ENCODE peak calls at places on chromosomes 7 and 10, in nine cellular contexts. O is pancreas, X is adrenal gland, D is endothelial cell of umbilical vein, P is endodermal cell, J is astrocyte, Z is upper lobe of right lung, E is kidney, Y is stomach. G is an unnamed sample. For H3K36me3, the result is how much of the 10 kb centered on the place peaks cover.

GRCh38 chr10:52004342-52004949 is 305.1 kb upstream of the CSTF2T start:
- DNase-seq in O (no peak), X (no peak), D (peak), P (no peak), J (peak), Z (no peak), E (no peak), Y (no peak), G (peak)

GRCh38 chr7:71604818-71605414 is 473.0 kb downstream of the GALNT17 start:
- DNase-seq in O (no peak), X (no peak), D (no peak), P (no peak), J (no peak), Z (no peak), E (no peak), Y (no peak), G (no peak)

GRCh38 chr7:157474685-157475084 is 137.9 kb downstream of the DNAJB6 start:
- DNase-seq in O (no peak), X (no peak), D (no peak), P (peak), J (no peak), Z (peak), E (no peak), Y (peak), G (no peak)

GRCh38 chr10:94131885-94132284 is 138.2 kb downstream of the PLCE1 start:
- DNase-seq in O (no peak), X (no peak), D (no peak), P (no peak), J (peak), Z (no peak), E (no peak), Y (no peak), G (no peak)

GRCh38 chr7:34657632-34658268 is at the start of gene NPSR1:
- DNase-seq in O (no peak), X (no peak), D (no peak), P (no peak), J (no peak), Z (no peak), E (no peak), Y (no peak), G (no peak)

GRCh38 chr10:81095238-81095637 is 557.5 kb downstream of the SH2D4B start:
- DNase-seq in O (no peak), X (no peak), D (no peak), P (no peak), J (no peak), Z (no peak), E (no peak), Y (no peak), G (no peak)

GRCh38 chr7:135930565-135931423 is 46.4 kb downstream of the MTPN start:
- DNase-seq in O (no peak), X (no peak), D (no peak), P (peak), J (peak), Z (no peak), E (no peak), Y (no peak), G (peak)

GRCh38 chr7:4072161-4072925 is 609.8 kb upstream of the FOXK1 start:
- DNase-seq in O (no peak), X (no peak), D (no peak), P (peak), J (no peak), Z (no peak), E (no peak), Y (peak), G (no peak)

GRCh38 chr10:93126484-93127052 is 52.9 kb downstream of the CYP26A1 start:
- DNase-seq in O (no peak), X (no peak), D (no peak), P (peak), J (no peak), Z (no peak), E (no peak), Y (no peak), G (no peak)

GRCh38 chr10:62083868-62084267 is 182.4 kb downstream of the ARID5B start:
- DNase-seq in O (no peak), X (peak), D (peak), P (no peak), J (peak), Z (no peak), E (no peak), Y (peak), G (peak)

GRCh38 chr10:20415684-20416083 is 481.4 kb downstream of the NEBL start:
- DNase-seq in O (no peak), X (peak), D (no peak), P (no peak), J (peak), Z (no peak), E (no peak), Y (no peak), G (no peak)

GRCh38 chr7:45978010-45978681 is 57.1 kb upstream of the IGFBP3 start:
- DNase-seq in O (peak), X (peak), D (peak), P (peak), J (peak), Z (no peak), E (no peak), Y (peak), G (peak)

GRCh38 chr7:21617916-21618390 is 75.1 kb downstream of the DNAH11 start:
- DNase-seq in O (peak), X (peak), D (peak), P (no peak), J (peak), Z (no peak), E (no peak), Y (no peak), G (peak)

GRCh38 chr10:5948999-5949759 is 28.2 kb downstream of the IL15RA start:
- DNase-seq in O (peak), X (peak), D (peak), P (peak), J (peak), Z (peak), E (peak), Y (peak), G (peak)

GRCh38 chr7:115087437-115087836 is 165.5 kb downstream of the MDFIC start:
- DNase-seq in O (peak), X (peak), D (peak), P (no peak), J (peak), Z (no peak), E (no peak), Y (no peak), G (peak)

GRCh38 chr7:37342665-37343471 is 105.8 kb downstream of the ELMO1 start:
- DNase-seq in O (no peak), X (no peak), D (peak), P (no peak), J (no peak), Z (peak), E (no peak), Y (peak), G (no peak)

GRCh38 chr10:24360286-24361127 is 151.6 kb downstream of the KIAA1217 start:
- DNase-seq in O (peak), X (peak), D (peak), P (peak), J (peak), Z (no peak), E (no peak), Y (peak), G (peak)

GRCh38 chr7:121624922-121625321 is 228.8 kb upstream of the FAM3C start:
- DNase-seq in O (peak), X (no peak), D (no peak), P (no peak), J (peak), Z (no peak), E (no peak), Y (no peak), G (peak)

GRCh38 chr7:30920021-30920583 is 8.4 kb downstream of the AQP1 start:
- DNase-seq in O (peak), X (no peak), D (no peak), P (peak), J (peak), Z (peak), E (peak), Y (no peak), G (no peak)

GRCh38 chr7:79933144-79933543 is 201.5 kb upstream of the GNAI1 start:
- DNase-seq in O (no peak), X (no peak), D (no peak), P (no peak), J (peak), Z (no peak), E (no peak), Y (no peak), G (peak)

GRCh38 chr7:79964463-79964862 is 170.2 kb upstream of the GNAI1 start:
- DNase-seq in O (no peak), X (no peak), D (no peak), P (no peak), J (no peak), Z (no peak), E (no peak), Y (no peak), G (no peak)

GRCh38 chr10:17669185-17669872 is 25.4 kb downstream of the STAM start:
- DNase-seq in O (no peak), X (no peak), D (no peak), P (no peak), J (no peak), Z (no peak), E (no peak), Y (no peak), G (no peak)

GRCh38 chr10:101050206-101051069 is 11.4 kb upstream of the KAZALD1 start:
- DNase-seq in O (peak), X (peak), D (peak), P (peak), J (no peak), Z (peak), E (peak), Y (peak), G (peak)

GRCh38 chr10:109022417-109023049 is 900.8 kb downstream of the XPNPEP1 start:
- DNase-seq in O (no peak), X (no peak), D (no peak), P (no peak), J (no peak), Z (no peak), E (no peak), Y (no peak), G (no peak)

GRCh38 chr7:46583606-46584005 is 662.5 kb upstream of the IGFBP3 start:
- DNase-seq in O (no peak), X (no peak), D (no peak), P (no peak), J (peak), Z (no peak), E (no peak), Y (no peak), G (no peak)

GRCh38 chr7:48424731-48425130 is 253.5 kb downstream of the ABCA13 start:
- DNase-seq in O (no peak), X (no peak), D (no peak), P (peak), J (no peak), Z (no peak), E (no peak), Y (no peak), G (peak)

GRCh38 chr7:44103941-44104879 is at the start of gene AEBP1:
- DNase-seq in O (no peak), X (no peak), D (peak), P (peak), J (peak), Z (peak), E (peak), Y (no peak), G (no peak)

GRCh38 chr10:131166486-131166885 is 145.0 kb downstream of the TCERG1L start:
- DNase-seq in O (no peak), X (no peak), D (no peak), P (peak), J (no peak), Z (peak), E (no peak), Y (no peak), G (no peak)

GRCh38 chr7:35906191-35906908 is 105.5 kb downstream of the SEPTIN7 start:
- DNase-seq in O (peak), X (peak), D (peak), P (peak), J (peak), Z (no peak), E (no peak), Y (peak), G (peak)

GRCh38 chr7:33334349-33334748 is 205.0 kb downstream of the BBS9 start:
- DNase-seq in O (no peak), X (no peak), D (peak), P (peak), J (peak), Z (no peak), E (no peak), Y (no peak), G (peak)

GRCh38 chr10:73968101-73968515 is 29.8 kb upstream of the VCL start:
- DNase-seq in O (no peak), X (no peak), D (peak), P (peak), J (peak), Z (no peak), E (no peak), Y (no peak), G (no peak)

DNA sequence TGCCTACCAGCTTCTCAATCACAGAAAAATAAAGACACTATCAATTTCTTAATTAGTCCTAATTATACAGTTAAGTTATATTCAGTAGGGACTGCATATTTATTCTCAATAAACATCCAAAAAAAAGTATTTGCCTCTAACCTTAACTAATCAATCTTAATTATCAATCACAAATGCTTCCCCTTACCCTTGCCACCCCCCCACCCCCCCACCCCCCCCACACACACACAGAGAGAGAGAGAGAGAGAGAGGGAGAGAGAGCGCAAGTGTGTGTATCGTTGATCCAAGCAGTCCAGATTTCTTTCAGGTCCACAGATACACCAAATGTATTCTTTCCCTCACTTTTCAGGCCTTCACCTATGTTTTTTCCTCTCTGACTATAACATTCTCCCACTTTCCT is 12.9 kb downstream of the ZNF800 start:
- DNase-seq in O (no peak), X (no peak), D (no peak), P (no peak), J (no peak), Z (no peak), E (no peak), Y (no peak), G (no peak)
- H3K4me3 ChIP-seq in O (no peak), X (no peak), D (no peak), P (no peak), J (no peak), Z (no peak), E (no peak), Y (no peak), G (no peak)

GRCh38 chr10:29748109-29748650 is 113.4 kb upstream of the SVIL start:
- DNase-seq in O (no peak), X (no peak), D (no peak), P (no peak), J (peak), Z (no peak), E (no peak), Y (no peak), G (no peak)
- H3K27ac ChIP-seq in O (no peak), X (no peak), D (no peak), P (no peak), J (no peak), Z (no peak), E (no peak), Y (no peak), G (no peak)

GRCh38 chr7:74097937-74098614 is 14.5 kb downstream of the LIMK1 start:
- DNase-seq in O (no peak), X (peak), D (peak), P (no peak), J (peak), Z (no peak), E (no peak), Y (peak), G (peak)
- H3K36me3 ChIP-seq in O (under half), X (under half), D (under half), P (under half), J (under half), Z (under half), E (under half), Y (half or more), G (under half)

GRCh38 chr10:88934900-88935672 is 17.5 kb downstream of the ACTA2 start:
- DNase-seq in O (peak), X (peak), D (peak), P (peak), J (peak), Z (peak), E (peak), Y (peak), G (peak)
- H3K4me3 ChIP-seq in O (no peak), X (no peak), D (no peak), P (no peak), J (no peak), Z (no peak), E (peak), Y (peak), G (no peak)

GRCh38 chr10:13067431-13067830 is 32.5 kb upstream of the OPTN start:
- DNase-seq in O (no peak), X (no peak), D (no peak), P (peak), J (no peak), Z (no peak), E (no peak), Y (no peak), G (no peak)
- H3K27ac ChIP-seq in O (no peak), X (no peak), D (no peak), P (no peak), J (no peak), Z (no peak), E (no peak), Y (no peak), G (no peak)

DNA sequence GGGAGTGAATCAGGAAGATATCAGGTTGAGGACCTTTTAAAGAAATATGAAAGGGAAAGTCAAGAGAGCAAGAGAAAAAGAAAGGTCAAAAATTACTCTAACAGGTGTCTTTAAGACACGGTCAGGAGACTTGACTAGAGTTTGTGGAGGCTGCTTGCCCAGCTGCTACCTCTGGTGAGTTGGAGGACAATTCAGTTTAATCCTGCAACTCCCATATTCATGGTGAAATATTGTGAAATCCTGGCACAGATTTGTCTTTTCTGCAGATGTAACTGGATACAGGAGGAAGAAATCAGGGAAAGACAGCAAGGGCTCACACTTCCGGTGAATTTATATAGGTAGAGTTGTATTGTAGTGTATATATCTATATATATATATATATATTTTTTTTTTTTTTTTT is 93.5 kb downstream of the AKAP9 start:
- DNase-seq in O (no peak), X (no peak), D (no peak), P (no peak), J (no peak), Z (no peak), E (no peak), Y (no peak), G (no peak)
- H3K36me3 ChIP-seq in O (under half), X (under half), D (under half), P (half or more), J (under half), Z (under half), E (under half), Y (half or more), G (under half)

GRCh38 chr10:3766046-3766761 is 18.8 kb downstream of the KLF6 start:
- DNase-seq in O (no peak), X (no peak), D (no peak), P (peak), J (no peak), Z (no peak), E (no peak), Y (no peak), G (no peak)
- H3K4me3 ChIP-seq in O (no peak), X (no peak), D (no peak), P (no peak), J (no peak), Z (no peak), E (no peak), Y (no peak), G (no peak)

GRCh38 chr10:126188679-126189200 is 199.5 kb downstream of the ADAM12 start:
- DNase-seq in O (no peak), X (no peak), D (no peak), P (no peak), J (no peak), Z (no peak), E (no peak), Y (no peak), G (no peak)
- H3K27ac ChIP-seq in O (no peak), X (no peak), D (no peak), P (no peak), J (no peak), Z (no peak), E (no peak), Y (no peak), G (no peak)

GRCh38 chr7:102421706-102422105 is 11.7 kb upstream of the ORAI2 start:
- DNase-seq in O (no peak), X (no peak), D (no peak), P (no peak), J (no peak), Z (no peak), E (no peak), Y (no peak), G (no peak)
- H3K36me3 ChIP-seq in O (under half), X (under half), D (under half), P (under half), J (under half), Z (under half), E (under half), Y (half or more), G (under half)

GRCh38 chr10:113563306-113564088 is 10.6 kb downstream of the HABP2 start:
- DNase-seq in O (peak), X (peak), D (peak), P (peak), J (peak), Z (peak), E (peak), Y (peak), G (peak)
- H3K4me3 ChIP-seq in O (peak), X (no peak), D (peak), P (no peak), J (peak), Z (peak), E (peak), Y (peak), G (peak)

G was measured in brain microvascular endothelial cell.